ENCODE peak calls at places on chromosome 1, in seven cellular contexts. One of them, this sample, is unnamed.

GRCh38 chr1:24027838-24028468 is 47.8 kb upstream of the SRSF10 start:
- DNase-seq in IMR-90: peak
- DNase-seq in mesenchymal stem cell: peak
- DNase-seq in H1: no peak
- DNase-seq in mesendoderm: no peak
- DNase-seq in H9: no peak
- DNase-seq in trophoblast cell: peak
- DNase-seq in this sample: no peak

GRCh38 chr1:26695417-26696190 is at the start of gene ARID1A:
- DNase-seq in IMR-90: peak
- DNase-seq in mesenchymal stem cell: peak
- DNase-seq in H1: peak
- DNase-seq in mesendoderm: peak
- DNase-seq in H9: peak
- DNase-seq in trophoblast cell: peak
- DNase-seq in this sample: peak

GRCh38 chr1:165647970-165648369 is 16.9 kb downstream of the MGST3 start:
- DNase-seq in IMR-90: peak
- DNase-seq in mesenchymal stem cell: no peak
- DNase-seq in H1: no peak
- DNase-seq in mesendoderm: no peak
- DNase-seq in H9: no peak
- DNase-seq in trophoblast cell: no peak
- DNase-seq in this sample: no peak

GRCh38 chr1:228317411-228317828 is 89.2 kb downstream of the TRIM11 start:
- DNase-seq in IMR-90: no peak
- DNase-seq in mesenchymal stem cell: no peak
- DNase-seq in H1: no peak
- DNase-seq in mesendoderm: no peak
- DNase-seq in H9: no peak
- DNase-seq in trophoblast cell: no peak
- DNase-seq in this sample: no peak

GRCh38 chr1:56206391-56206790 is 373.0 kb downstream of the PLPP3 start:
- DNase-seq in IMR-90: peak
- DNase-seq in mesenchymal stem cell: no peak
- DNase-seq in H1: no peak
- DNase-seq in mesendoderm: no peak
- DNase-seq in H9: no peak
- DNase-seq in trophoblast cell: no peak
- DNase-seq in this sample: no peak

GRCh38 chr1:118987431-118988185 is 535 bp downstream of the TBX15 start:
- DNase-seq in IMR-90: no peak
- DNase-seq in mesenchymal stem cell: peak
- DNase-seq in H1: peak
- DNase-seq in mesendoderm: peak
- DNase-seq in H9: peak
- DNase-seq in trophoblast cell: no peak
- DNase-seq in this sample: no peak

GRCh38 chr1:231487019-231487418 is 41.5 kb upstream of the TSNAX start:
- DNase-seq in IMR-90: peak
- DNase-seq in mesenchymal stem cell: peak
- DNase-seq in H1: no peak
- DNase-seq in mesendoderm: no peak
- DNase-seq in H9: no peak
- DNase-seq in trophoblast cell: no peak
- DNase-seq in this sample: no peak

GRCh38 chr1:125086611-125087010 is 3901.8 kb downstream of the SRGAP2C start:
- DNase-seq in IMR-90: no peak
- DNase-seq in mesenchymal stem cell: no peak
- DNase-seq in H1: no peak
- DNase-seq in mesendoderm: no peak
- DNase-seq in H9: no peak
- DNase-seq in trophoblast cell: no peak
- DNase-seq in this sample: no peak

GRCh38 chr1:18711561-18712253 is 81.1 kb downstream of the PAX7 start:
- DNase-seq in IMR-90: no peak
- DNase-seq in mesenchymal stem cell: no peak
- DNase-seq in H1: no peak
- DNase-seq in mesendoderm: no peak
- DNase-seq in H9: no peak
- DNase-seq in trophoblast cell: no peak
- DNase-seq in this sample: no peak

GRCh38 chr1:234212764-234213406 is 160.4 kb upstream of the COA6 start:
- DNase-seq in IMR-90: peak
- DNase-seq in mesenchymal stem cell: no peak
- DNase-seq in H1: no peak
- DNase-seq in mesendoderm: peak
- DNase-seq in H9: peak
- DNase-seq in trophoblast cell: peak
- DNase-seq in this sample: no peak

GRCh38 chr1:199242601-199243000 is 603.8 kb downstream of the PTPRC start:
- DNase-seq in IMR-90: no peak
- DNase-seq in mesenchymal stem cell: no peak
- DNase-seq in H1: no peak
- DNase-seq in mesendoderm: no peak
- DNase-seq in H9: no peak
- DNase-seq in trophoblast cell: no peak
- DNase-seq in this sample: no peak

GRCh38 chr1:222454196-222454595 is 93.7 kb downstream of the HHIPL2 start:
- DNase-seq in IMR-90: peak
- DNase-seq in mesenchymal stem cell: no peak
- DNase-seq in H1: no peak
- DNase-seq in mesendoderm: peak
- DNase-seq in H9: no peak
- DNase-seq in trophoblast cell: no peak
- DNase-seq in this sample: no peak

GRCh38 chr1:222457084-222457483 is 90.8 kb downstream of the HHIPL2 start:
- DNase-seq in IMR-90: no peak
- DNase-seq in mesenchymal stem cell: no peak
- DNase-seq in H1: no peak
- DNase-seq in mesendoderm: no peak
- DNase-seq in H9: no peak
- DNase-seq in trophoblast cell: no peak
- DNase-seq in this sample: no peak

GRCh38 chr1:222454782-222455181 is 93.1 kb downstream of the HHIPL2 start:
- DNase-seq in IMR-90: peak
- DNase-seq in mesenchymal stem cell: no peak
- DNase-seq in H1: no peak
- DNase-seq in mesendoderm: peak
- DNase-seq in H9: peak
- DNase-seq in trophoblast cell: peak
- DNase-seq in this sample: no peak

GRCh38 chr1:222455188-222455879 is 92.6 kb downstream of the HHIPL2 start:
- DNase-seq in IMR-90: peak
- DNase-seq in mesenchymal stem cell: peak
- DNase-seq in H1: peak
- DNase-seq in mesendoderm: peak
- DNase-seq in H9: peak
- DNase-seq in trophoblast cell: peak
- DNase-seq in this sample: peak

DNA sequence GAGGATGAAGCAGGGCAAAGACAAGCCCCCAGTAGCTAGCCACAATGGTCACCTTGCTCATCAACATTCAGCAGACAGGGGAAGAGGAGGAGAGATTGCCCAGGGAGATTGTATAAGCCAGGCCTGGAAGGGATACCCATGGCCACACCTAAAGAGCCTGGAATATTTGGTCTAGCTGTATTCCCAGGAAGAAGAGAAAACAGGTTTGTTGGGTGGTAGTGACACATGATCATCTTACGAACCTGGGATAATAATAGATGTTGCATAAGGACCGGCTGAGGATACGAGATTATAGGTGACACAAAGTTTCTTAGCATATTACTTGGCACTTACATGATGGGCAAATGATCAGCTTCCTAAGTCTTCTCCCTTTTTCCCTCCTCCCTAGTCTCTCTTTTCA is 95.9 kb downstream of the HHIPL2 start:
- DNase-seq in IMR-90: no peak
- DNase-seq in mesenchymal stem cell: no peak
- DNase-seq in H1: no peak
- DNase-seq in mesendoderm: no peak
- DNase-seq in H9: no peak
- DNase-seq in trophoblast cell: peak
- DNase-seq in this sample: no peak
- H2BK120ac ChIP-seq in IMR-90: peak
- H2BK120ac ChIP-seq in mesenchymal stem cell: no peak
- H2BK120ac ChIP-seq in H1: no peak
- H2BK120ac ChIP-seq in mesendoderm: no peak
- H2BK120ac ChIP-seq in H9: no peak
- H2BK120ac ChIP-seq in trophoblast cell: no peak
- H2BK120ac ChIP-seq in this sample: no peak

GRCh38 chr1:93959413-93959812 is 50.2 kb upstream of the GCLM start:
- DNase-seq in IMR-90: no peak
- DNase-seq in mesenchymal stem cell: no peak
- DNase-seq in H1: no peak
- DNase-seq in mesendoderm: no peak
- DNase-seq in H9: no peak
- DNase-seq in trophoblast cell: no peak
- DNase-seq in this sample: no peak

GRCh38 chr1:93958351-93959101 is 49.3 kb upstream of the GCLM start:
- DNase-seq in IMR-90: no peak
- DNase-seq in mesenchymal stem cell: no peak
- DNase-seq in H1: no peak
- DNase-seq in mesendoderm: no peak
- DNase-seq in H9: no peak
- DNase-seq in trophoblast cell: no peak
- DNase-seq in this sample: no peak

GRCh38 chr1:93961443-93961842 is 52.2 kb upstream of the GCLM start:
- DNase-seq in IMR-90: no peak
- DNase-seq in mesenchymal stem cell: no peak
- DNase-seq in H1: no peak
- DNase-seq in mesendoderm: no peak
- DNase-seq in H9: no peak
- DNase-seq in trophoblast cell: no peak
- DNase-seq in this sample: no peak

GRCh38 chr1:93963585-93963984 is 54.4 kb upstream of the GCLM start:
- DNase-seq in IMR-90: no peak
- DNase-seq in mesenchymal stem cell: no peak
- DNase-seq in H1: no peak
- DNase-seq in mesendoderm: no peak
- DNase-seq in H9: no peak
- DNase-seq in trophoblast cell: no peak
- DNase-seq in this sample: no peak

GRCh38 chr1:93960641-93961147 is 51.5 kb upstream of the GCLM start:
- DNase-seq in IMR-90: peak
- DNase-seq in mesenchymal stem cell: no peak
- DNase-seq in H1: no peak
- DNase-seq in mesendoderm: no peak
- DNase-seq in H9: no peak
- DNase-seq in trophoblast cell: no peak
- DNase-seq in this sample: no peak
- H2BK120ac ChIP-seq in IMR-90: no peak
- H2BK120ac ChIP-seq in mesenchymal stem cell: no peak
- H2BK120ac ChIP-seq in H1: no peak
- H2BK120ac ChIP-seq in mesendoderm: no peak
- H2BK120ac ChIP-seq in H9: no peak
- H2BK120ac ChIP-seq in trophoblast cell: peak
- H2BK120ac ChIP-seq in this sample: no peak

DNA sequence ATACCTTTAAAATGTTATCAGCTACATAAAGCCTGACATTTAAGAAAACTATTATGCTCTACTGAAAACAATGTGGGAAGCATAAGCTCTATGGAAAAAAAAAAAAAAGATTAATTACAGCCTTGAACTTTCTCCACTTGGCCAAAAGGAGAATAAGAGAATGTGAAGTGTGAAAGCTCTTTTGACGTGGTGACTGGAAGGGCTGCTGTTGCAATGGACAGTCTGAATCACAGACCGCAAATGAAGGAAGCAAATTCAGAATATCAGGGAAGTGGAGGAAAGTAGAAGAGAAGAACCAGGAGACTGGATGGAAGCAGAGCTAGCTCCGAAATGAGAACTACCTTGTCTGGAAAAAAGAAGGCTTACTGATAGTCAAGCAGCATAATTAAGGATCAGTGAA is 106.8 kb downstream of the AK5 start:
- DNase-seq in IMR-90: peak
- DNase-seq in mesenchymal stem cell: peak
- DNase-seq in H1: no peak
- DNase-seq in mesendoderm: no peak
- DNase-seq in H9: no peak
- DNase-seq in trophoblast cell: no peak
- DNase-seq in this sample: no peak
- H2BK120ac ChIP-seq in IMR-90: peak
- H2BK120ac ChIP-seq in mesenchymal stem cell: no peak
- H2BK120ac ChIP-seq in H1: no peak
- H2BK120ac ChIP-seq in mesendoderm: no peak
- H2BK120ac ChIP-seq in H9: no peak
- H2BK120ac ChIP-seq in trophoblast cell: no peak
- H2BK120ac ChIP-seq in this sample: no peak

GRCh38 chr1:226989081-226989747 is 49.1 kb downstream of the COQ8A start:
- DNase-seq in IMR-90: no peak
- DNase-seq in mesenchymal stem cell: no peak
- DNase-seq in H1: no peak
- DNase-seq in mesendoderm: no peak
- DNase-seq in H9: no peak
- DNase-seq in trophoblast cell: no peak
- DNase-seq in this sample: no peak

GRCh38 chr1:226987623-226988336 is 47.7 kb downstream of the COQ8A start:
- DNase-seq in IMR-90: no peak
- DNase-seq in mesenchymal stem cell: no peak
- DNase-seq in H1: no peak
- DNase-seq in mesendoderm: no peak
- DNase-seq in H9: no peak
- DNase-seq in trophoblast cell: no peak
- DNase-seq in this sample: no peak

GRCh38 chr1:226987179-226987536 is 47.1 kb downstream of the COQ8A start:
- DNase-seq in IMR-90: no peak
- DNase-seq in mesenchymal stem cell: no peak
- DNase-seq in H1: no peak
- DNase-seq in mesendoderm: no peak
- DNase-seq in H9: no peak
- DNase-seq in trophoblast cell: no peak
- DNase-seq in this sample: no peak

GRCh38 chr1:226986496-226987178 is 46.5 kb downstream of the COQ8A start:
- DNase-seq in IMR-90: no peak
- DNase-seq in mesenchymal stem cell: no peak
- DNase-seq in H1: no peak
- DNase-seq in mesendoderm: no peak
- DNase-seq in H9: peak
- DNase-seq in trophoblast cell: no peak
- DNase-seq in this sample: no peak

GRCh38 chr1:226988337-226988672 is 48.2 kb downstream of the COQ8A start:
- DNase-seq in IMR-90: no peak
- DNase-seq in mesenchymal stem cell: no peak
- DNase-seq in H1: no peak
- DNase-seq in mesendoderm: no peak
- DNase-seq in H9: no peak
- DNase-seq in trophoblast cell: peak
- DNase-seq in this sample: no peak
- H2BK120ac ChIP-seq in IMR-90: no peak
- H2BK120ac ChIP-seq in mesenchymal stem cell: no peak
- H2BK120ac ChIP-seq in H1: no peak
- H2BK120ac ChIP-seq in mesendoderm: no peak
- H2BK120ac ChIP-seq in H9: no peak
- H2BK120ac ChIP-seq in trophoblast cell: no peak
- H2BK120ac ChIP-seq in this sample: no peak

GRCh38 chr1:5010236-5010635 is 355.8 kb downstream of the AJAP1 start:
- DNase-seq in IMR-90: no peak
- DNase-seq in mesenchymal stem cell: no peak
- DNase-seq in H1: no peak
- DNase-seq in mesendoderm: no peak
- DNase-seq in H9: no peak
- DNase-seq in trophoblast cell: no peak
- DNase-seq in this sample: no peak
- H2BK120ac ChIP-seq in IMR-90: no peak
- H2BK120ac ChIP-seq in mesenchymal stem cell: no peak
- H2BK120ac ChIP-seq in H1: no peak
- H2BK120ac ChIP-seq in mesendoderm: no peak
- H2BK120ac ChIP-seq in H9: no peak
- H2BK120ac ChIP-seq in trophoblast cell: no peak
- H2BK120ac ChIP-seq in this sample: no peak

GRCh38 chr1:161484613-161485012 is 20.6 kb upstream of the FCGR2A start:
- DNase-seq in IMR-90: no peak
- DNase-seq in mesenchymal stem cell: no peak
- DNase-seq in H1: no peak
- DNase-seq in mesendoderm: peak
- DNase-seq in H9: no peak
- DNase-seq in trophoblast cell: peak
- DNase-seq in this sample: no peak
- H2BK120ac ChIP-seq in IMR-90: no peak
- H2BK120ac ChIP-seq in mesenchymal stem cell: no peak
- H2BK120ac ChIP-seq in H1: no peak
- H2BK120ac ChIP-seq in mesendoderm: no peak
- H2BK120ac ChIP-seq in H9: no peak
- H2BK120ac ChIP-seq in trophoblast cell: no peak
- H2BK120ac ChIP-seq in this sample: no peak

This sample was measured in neuronal stem cell.